ENCODE peak calls at places on chromosomes 6 and 20, in five cellular contexts. W is omental fat pad, U is fibroblast of gingiva, Y is head of caudate nucleus, N is KG1. O is an unnamed sample.

GRCh38 chr20:35697696-35698297 is 1.4 kb downstream of the NFS1 start:
- DNase-seq in W (no peak), U (no peak), Y (no peak), N (no peak), O (no peak)

GRCh38 chr6:170159040-170159965 is 131.6 kb downstream of the DLL1 start:
- DNase-seq in W (no peak), U (no peak), Y (no peak), N (no peak), O (no peak)

GRCh38 chr20:24489193-24489592 is 19.8 kb downstream of the SYNDIG1 start:
- DNase-seq in W (no peak), U (no peak), Y (no peak), N (no peak), O (no peak)

GRCh38 chr6:4344317-4344899 is 209.0 kb upstream of the ECI2 start:
- DNase-seq in W (no peak), U (no peak), Y (no peak), N (peak; percentile 44), O (no peak)

GRCh38 chr20:57881466-57882405 is 171.9 kb upstream of the PMEPA1 start:
- DNase-seq in W (no peak), U (peak; percentile 14), Y (peak; percentile 11), N (no peak), O (no peak)

GRCh38 chr6:144585217-144585814 is 300.2 kb downstream of the UTRN start:
- DNase-seq in W (no peak), U (peak; percentile 38), Y (no peak), N (no peak), O (no peak)

GRCh38 chr20:16662462-16662861 is 67.4 kb upstream of the SNRPB2 start:
- DNase-seq in W (no peak), U (no peak), Y (no peak), N (no peak), O (no peak)

GRCh38 chr20:58424218-58424617 is 35.2 kb downstream of the VAPB start:
- DNase-seq in W (no peak), U (no peak), Y (no peak), N (no peak), O (no peak)

GRCh38 chr20:427401-427800 is 19.3 kb downstream of the RBCK1 start:
- DNase-seq in W (no peak), U (no peak), Y (no peak), N (no peak), O (no peak)

GRCh38 chr6:41515995-41516394 is 30.2 kb upstream of the FOXP4 start:
- DNase-seq in W (no peak), U (no peak), Y (no peak), N (no peak), O (no peak)

GRCh38 chr6:26412225-26412624 is 10.2 kb downstream of the BTN3A1 start:
- DNase-seq in W (no peak), U (no peak), Y (no peak), N (no peak), O (no peak)

GRCh38 chr6:393391-394221 is 2.1 kb downstream of the IRF4 start:
- DNase-seq in W (no peak), U (no peak), Y (no peak), N (no peak), O (no peak)